ENCODE peak calls at places on chromosomes 5 and 9, in ten cellular contexts. One of them, this sample, is unnamed.

GRCh38 chr5:154364845-154365244 is 81.0 kb upstream of the SAP30L start:
- DNase-seq in mesendoderm: no peak
- DNase-seq in transverse colon: no peak
- DNase-seq in fibroblast of lung: no peak
- DNase-seq in upper lobe of left lung: no peak
- DNase-seq in GM23248: no peak
- DNase-seq in CD8-positive, alpha-beta memory T cell: no peak
- DNase-seq in colonic mucosa: no peak
- DNase-seq in heart left ventricle: no peak
- DNase-seq in breast epithelium: no peak
- DNase-seq in this sample: no peak

GRCh38 chr5:61277781-61278180 is 54.3 kb upstream of the ZSWIM6 start:
- DNase-seq in colonic mucosa: no peak
- DNase-seq in mesendoderm: no peak
- DNase-seq in upper lobe of left lung: peak
- DNase-seq in breast epithelium: no peak
- DNase-seq in GM23248: no peak
- DNase-seq in transverse colon: no peak
- DNase-seq in CD8-positive, alpha-beta memory T cell: no peak
- DNase-seq in heart left ventricle: no peak
- DNase-seq in fibroblast of lung: peak
- DNase-seq in this sample: peak

GRCh38 chr5:7868773-7869473 is at the start of the genes FASTKD3 and MTRR:
- DNase-seq in GM23248: peak
- DNase-seq in colonic mucosa: peak
- DNase-seq in upper lobe of left lung: peak
- DNase-seq in breast epithelium: peak
- DNase-seq in transverse colon: peak
- DNase-seq in fibroblast of lung: peak
- DNase-seq in heart left ventricle: peak
- DNase-seq in CD8-positive, alpha-beta memory T cell: peak
- DNase-seq in mesendoderm: peak
- DNase-seq in this sample: peak

GRCh38 chr9:111728617-111729366 is 65.9 kb downstream of the SHOC1 start:
- DNase-seq in transverse colon: no peak
- DNase-seq in GM23248: peak
- DNase-seq in mesendoderm: no peak
- DNase-seq in breast epithelium: no peak
- DNase-seq in CD8-positive, alpha-beta memory T cell: no peak
- DNase-seq in colonic mucosa: no peak
- DNase-seq in fibroblast of lung: peak
- DNase-seq in heart left ventricle: no peak
- DNase-seq in upper lobe of left lung: no peak
- DNase-seq in this sample: peak

GRCh38 chr5:147369742-147370374 is 135.0 kb downstream of the STK32A start:
- DNase-seq in mesendoderm: no peak
- DNase-seq in transverse colon: no peak
- DNase-seq in GM23248: peak
- DNase-seq in breast epithelium: no peak
- DNase-seq in heart left ventricle: no peak
- DNase-seq in upper lobe of left lung: no peak
- DNase-seq in colonic mucosa: no peak
- DNase-seq in fibroblast of lung: no peak
- DNase-seq in CD8-positive, alpha-beta memory T cell: no peak
- DNase-seq in this sample: peak

GRCh38 chr9:137084526-137084925 is 2.3 kb upstream of the MAN1B1 start:
- DNase-seq in upper lobe of left lung: no peak
- DNase-seq in transverse colon: no peak
- DNase-seq in heart left ventricle: no peak
- DNase-seq in fibroblast of lung: no peak
- DNase-seq in breast epithelium: no peak
- DNase-seq in colonic mucosa: no peak
- DNase-seq in mesendoderm: no peak
- DNase-seq in GM23248: no peak
- DNase-seq in CD8-positive, alpha-beta memory T cell: no peak
- DNase-seq in this sample: peak

GRCh38 chr9:136182422-136182790 is 22.5 kb downstream of the LHX3 start:
- DNase-seq in upper lobe of left lung: no peak
- DNase-seq in CD8-positive, alpha-beta memory T cell: no peak
- DNase-seq in mesendoderm: no peak
- DNase-seq in colonic mucosa: no peak
- DNase-seq in transverse colon: no peak
- DNase-seq in breast epithelium: no peak
- DNase-seq in GM23248: no peak
- DNase-seq in heart left ventricle: no peak
- DNase-seq in fibroblast of lung: no peak
- DNase-seq in this sample: no peak

GRCh38 chr5:92977766-92978555 is 603.1 kb downstream of the NR2F1-AS1 start:
- DNase-seq in fibroblast of lung: peak
- DNase-seq in heart left ventricle: no peak
- DNase-seq in CD8-positive, alpha-beta memory T cell: no peak
- DNase-seq in breast epithelium: no peak
- DNase-seq in upper lobe of left lung: no peak
- DNase-seq in transverse colon: no peak
- DNase-seq in colonic mucosa: no peak
- DNase-seq in GM23248: no peak
- DNase-seq in mesendoderm: no peak
- DNase-seq in this sample: no peak

GRCh38 chr9:34664281-34665108 is 2.0 kb upstream of the CCL27 start:
- DNase-seq in heart left ventricle: peak
- DNase-seq in breast epithelium: peak
- DNase-seq in colonic mucosa: peak
- DNase-seq in CD8-positive, alpha-beta memory T cell: peak
- DNase-seq in fibroblast of lung: peak
- DNase-seq in mesendoderm: peak
- DNase-seq in upper lobe of left lung: peak
- DNase-seq in GM23248: peak
- DNase-seq in transverse colon: peak
- DNase-seq in this sample: peak

GRCh38 chr9:15936316-15936869 is 383.6 kb downstream of the CCDC171 start:
- DNase-seq in fibroblast of lung: peak
- DNase-seq in breast epithelium: no peak
- DNase-seq in colonic mucosa: no peak
- DNase-seq in CD8-positive, alpha-beta memory T cell: no peak
- DNase-seq in transverse colon: no peak
- DNase-seq in GM23248: peak
- DNase-seq in upper lobe of left lung: no peak
- DNase-seq in mesendoderm: no peak
- DNase-seq in heart left ventricle: no peak
- DNase-seq in this sample: no peak

GRCh38 chr5:140246378-140247122 is 56.4 kb downstream of the PFDN1 start:
- DNase-seq in colonic mucosa: no peak
- DNase-seq in breast epithelium: no peak
- DNase-seq in transverse colon: no peak
- DNase-seq in upper lobe of left lung: no peak
- DNase-seq in GM23248: peak
- DNase-seq in mesendoderm: no peak
- DNase-seq in heart left ventricle: peak
- DNase-seq in fibroblast of lung: peak
- DNase-seq in CD8-positive, alpha-beta memory T cell: no peak
- DNase-seq in this sample: no peak

GRCh38 chr9:26133537-26133936 is 455.3 kb upstream of the TUSC1 start:
- DNase-seq in GM23248: no peak
- DNase-seq in breast epithelium: no peak
- DNase-seq in colonic mucosa: no peak
- DNase-seq in upper lobe of left lung: no peak
- DNase-seq in fibroblast of lung: no peak
- DNase-seq in heart left ventricle: no peak
- DNase-seq in CD8-positive, alpha-beta memory T cell: no peak
- DNase-seq in mesendoderm: no peak
- DNase-seq in transverse colon: no peak
- DNase-seq in this sample: no peak

GRCh38 chr9:137255448-137256114 is 454 bp downstream of the NELFB start:
- DNase-seq in heart left ventricle: no peak
- DNase-seq in fibroblast of lung: peak
- DNase-seq in transverse colon: peak
- DNase-seq in CD8-positive, alpha-beta memory T cell: no peak
- DNase-seq in colonic mucosa: peak
- DNase-seq in mesendoderm: peak
- DNase-seq in GM23248: peak
- DNase-seq in breast epithelium: no peak
- DNase-seq in upper lobe of left lung: peak
- DNase-seq in this sample: peak

GRCh38 chr5:143060018-143060417 is 289.8 kb downstream of the ARHGAP26 start:
- DNase-seq in colonic mucosa: no peak
- DNase-seq in breast epithelium: no peak
- DNase-seq in transverse colon: no peak
- DNase-seq in mesendoderm: no peak
- DNase-seq in CD8-positive, alpha-beta memory T cell: no peak
- DNase-seq in upper lobe of left lung: no peak
- DNase-seq in fibroblast of lung: no peak
- DNase-seq in GM23248: no peak
- DNase-seq in heart left ventricle: no peak
- DNase-seq in this sample: no peak
- H3K27ac ChIP-seq in colonic mucosa: no peak
- H3K27ac ChIP-seq in breast epithelium: no peak
- H3K27ac ChIP-seq in transverse colon: no peak
- H3K27ac ChIP-seq in mesendoderm: no peak
- H3K27ac ChIP-seq in CD8-positive, alpha-beta memory T cell: no peak
- H3K27ac ChIP-seq in upper lobe of left lung: peak
- H3K27ac ChIP-seq in fibroblast of lung: peak
- H3K27ac ChIP-seq in GM23248: no peak
- H3K27ac ChIP-seq in heart left ventricle: peak
- H3K27ac ChIP-seq in this sample: no peak

DNA sequence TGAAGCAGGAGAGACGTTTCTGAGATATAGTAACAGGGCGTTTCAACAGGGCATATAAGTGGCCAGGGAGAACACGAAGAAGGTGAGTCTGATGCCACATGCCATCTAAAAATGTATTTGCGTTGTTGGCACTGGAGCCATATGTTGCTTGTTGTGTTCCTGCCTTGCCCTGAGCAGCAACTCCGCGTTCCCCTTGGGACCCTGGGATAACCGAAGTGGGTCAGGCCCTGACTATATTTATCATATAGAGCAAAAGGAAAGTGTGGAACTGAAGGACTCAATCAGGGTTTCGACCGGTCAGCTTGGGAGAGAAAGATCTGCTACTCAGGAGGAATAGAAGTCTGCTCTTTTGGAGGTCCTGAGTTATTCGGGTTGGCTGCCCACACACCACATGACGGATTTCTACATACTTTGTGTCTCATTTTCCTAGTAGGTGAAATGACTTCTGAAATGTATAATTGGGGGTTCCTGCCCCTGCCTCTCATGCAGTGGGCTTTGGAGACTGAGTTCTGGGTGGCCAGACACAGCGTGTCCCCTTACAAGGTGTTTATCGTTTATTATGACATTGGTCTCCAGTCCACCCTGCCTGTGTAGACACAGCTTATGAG is 3.0 kb downstream of the STC2 start:
- DNase-seq in heart left ventricle: no peak
- DNase-seq in upper lobe of left lung: no peak
- DNase-seq in GM23248: no peak
- DNase-seq in fibroblast of lung: no peak
- DNase-seq in breast epithelium: no peak
- DNase-seq in CD8-positive, alpha-beta memory T cell: no peak
- DNase-seq in mesendoderm: no peak
- DNase-seq in transverse colon: no peak
- DNase-seq in colonic mucosa: no peak
- DNase-seq in this sample: no peak
- H3K27ac ChIP-seq in heart left ventricle: peak
- H3K27ac ChIP-seq in upper lobe of left lung: peak
- H3K27ac ChIP-seq in GM23248: peak
- H3K27ac ChIP-seq in fibroblast of lung: peak
- H3K27ac ChIP-seq in breast epithelium: peak
- H3K27ac ChIP-seq in CD8-positive, alpha-beta memory T cell: no peak
- H3K27ac ChIP-seq in mesendoderm: no peak
- H3K27ac ChIP-seq in transverse colon: no peak
- H3K27ac ChIP-seq in colonic mucosa: no peak
- H3K27ac ChIP-seq in this sample: no peak

GRCh38 chr9:120580591-120580896 is 577 bp upstream of the CDK5RAP2 start:
- DNase-seq in heart left ventricle: no peak
- DNase-seq in transverse colon: no peak
- DNase-seq in CD8-positive, alpha-beta memory T cell: no peak
- DNase-seq in upper lobe of left lung: no peak
- DNase-seq in GM23248: no peak
- DNase-seq in colonic mucosa: no peak
- DNase-seq in breast epithelium: no peak
- DNase-seq in fibroblast of lung: no peak
- DNase-seq in mesendoderm: no peak
- DNase-seq in this sample: no peak
- H3K27ac ChIP-seq in heart left ventricle: peak
- H3K27ac ChIP-seq in transverse colon: peak
- H3K27ac ChIP-seq in CD8-positive, alpha-beta memory T cell: peak
- H3K27ac ChIP-seq in upper lobe of left lung: peak
- H3K27ac ChIP-seq in GM23248: peak
- H3K27ac ChIP-seq in colonic mucosa: no peak
- H3K27ac ChIP-seq in breast epithelium: no peak
- H3K27ac ChIP-seq in fibroblast of lung: peak
- H3K27ac ChIP-seq in mesendoderm: no peak
- H3K27ac ChIP-seq in this sample: peak

GRCh38 chr5:72286798-72287197 is 33.2 kb downstream of the MRPS27 start:
- DNase-seq in CD8-positive, alpha-beta memory T cell: no peak
- DNase-seq in mesendoderm: no peak
- DNase-seq in breast epithelium: no peak
- DNase-seq in GM23248: no peak
- DNase-seq in fibroblast of lung: no peak
- DNase-seq in transverse colon: no peak
- DNase-seq in colonic mucosa: no peak
- DNase-seq in upper lobe of left lung: no peak
- DNase-seq in heart left ventricle: no peak
- DNase-seq in this sample: no peak

GRCh38 chr5:72292411-72292810 is 27.6 kb downstream of the MRPS27 start:
- DNase-seq in fibroblast of lung: no peak
- DNase-seq in transverse colon: no peak
- DNase-seq in upper lobe of left lung: no peak
- DNase-seq in breast epithelium: no peak
- DNase-seq in heart left ventricle: no peak
- DNase-seq in CD8-positive, alpha-beta memory T cell: no peak
- DNase-seq in GM23248: no peak
- DNase-seq in mesendoderm: no peak
- DNase-seq in colonic mucosa: no peak
- DNase-seq in this sample: no peak

GRCh38 chr5:72291601-72292000 is 28.4 kb downstream of the MRPS27 start:
- DNase-seq in heart left ventricle: no peak
- DNase-seq in upper lobe of left lung: no peak
- DNase-seq in colonic mucosa: no peak
- DNase-seq in mesendoderm: no peak
- DNase-seq in CD8-positive, alpha-beta memory T cell: no peak
- DNase-seq in fibroblast of lung: no peak
- DNase-seq in transverse colon: no peak
- DNase-seq in breast epithelium: no peak
- DNase-seq in GM23248: no peak
- DNase-seq in this sample: no peak

GRCh38 chr5:72290356-72291133 is 29.5 kb downstream of the MRPS27 start:
- DNase-seq in breast epithelium: no peak
- DNase-seq in upper lobe of left lung: no peak
- DNase-seq in colonic mucosa: no peak
- DNase-seq in mesendoderm: no peak
- DNase-seq in heart left ventricle: no peak
- DNase-seq in transverse colon: no peak
- DNase-seq in GM23248: no peak
- DNase-seq in CD8-positive, alpha-beta memory T cell: no peak
- DNase-seq in fibroblast of lung: peak
- DNase-seq in this sample: no peak

DNA sequence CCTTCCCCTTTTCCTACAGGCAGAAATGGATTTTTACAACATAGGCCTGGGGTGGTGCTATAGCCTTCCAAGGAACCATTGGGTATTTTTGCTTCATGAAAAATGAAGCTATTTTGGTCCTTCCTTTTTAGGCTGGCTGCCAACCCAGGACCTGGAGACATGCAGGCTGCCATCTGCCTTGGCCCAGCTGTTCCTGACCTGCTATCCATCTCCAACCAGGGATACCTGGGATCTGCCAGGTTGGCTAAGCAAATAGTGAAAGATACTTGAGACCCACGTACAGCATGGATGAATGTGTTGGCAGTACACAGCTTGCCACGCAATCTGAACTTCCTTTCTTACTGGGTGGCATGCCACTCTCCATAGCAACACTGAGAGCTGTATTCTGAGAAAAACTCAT is 31.1 kb downstream of the MRPS27 start:
- DNase-seq in GM23248: no peak
- DNase-seq in transverse colon: no peak
- DNase-seq in CD8-positive, alpha-beta memory T cell: no peak
- DNase-seq in fibroblast of lung: no peak
- DNase-seq in heart left ventricle: no peak
- DNase-seq in breast epithelium: no peak
- DNase-seq in mesendoderm: no peak
- DNase-seq in upper lobe of left lung: no peak
- DNase-seq in colonic mucosa: no peak
- DNase-seq in this sample: no peak
- H3K27ac ChIP-seq in GM23248: no peak
- H3K27ac ChIP-seq in transverse colon: no peak
- H3K27ac ChIP-seq in CD8-positive, alpha-beta memory T cell: no peak
- H3K27ac ChIP-seq in fibroblast of lung: no peak
- H3K27ac ChIP-seq in heart left ventricle: no peak
- H3K27ac ChIP-seq in breast epithelium: no peak
- H3K27ac ChIP-seq in mesendoderm: no peak
- H3K27ac ChIP-seq in upper lobe of left lung: no peak
- H3K27ac ChIP-seq in colonic mucosa: no peak
- H3K27ac ChIP-seq in this sample: no peak

This sample was measured in RWPE1.